ENCODE peak calls at places on chromosome 5, in nine cellular contexts. P is NCI-H1694 treated with DMSO at 0.1 percent for 48 hours, W is Caki2, J is iris pigment epithelial cell, Z is ELF-1, D is GM03348, M is aorta, U is fibroblast of the conjunctiva, H is H9. V is an unnamed sample.

GRCh38 chr5:135223404-135223803 is 175.6 kb downstream of the MACROH2A1 start:
- DNase-seq in P (no peak), W (no peak), J (no peak), Z (peak; percentile 50), D (no peak), M (peak; percentile 12), U (no peak), H (no peak), V (no peak)

GRCh38 chr5:169650701-169651331 is 13.7 kb downstream of the DOCK2 start:
- DNase-seq in P (no peak), W (no peak), J (peak; percentile 92), Z (no peak), D (peak; percentile 58), M (no peak), U (no peak), H (no peak), V (no peak)

GRCh38 chr5:121350493-121350892 is 501.2 kb upstream of the FTMT start:
- DNase-seq in P (no peak), W (no peak), J (peak; percentile 35), Z (no peak), D (no peak), M (no peak), U (peak; percentile 12), H (no peak), V (no peak)

GRCh38 chr5:16742938-16743337 is 126.1 kb upstream of the RETREG1 start:
- DNase-seq in P (no peak), W (no peak), J (peak; percentile 25), Z (no peak), D (no peak), M (no peak), U (no peak), H (no peak), V (no peak)

GRCh38 chr5:138503487-138504270 is 38.4 kb downstream of the EGR1 start:
- DNase-seq in P (peak; percentile 62), W (peak; percentile 44), J (peak; percentile 64), Z (peak; percentile 63), D (peak; percentile 78), M (no peak), U (peak; percentile 57), H (peak; percentile 63), V (peak; percentile 35)

GRCh38 chr5:60842859-60843692 is 993 bp downstream of the ELOVL7 start:
- DNase-seq in P (no peak), W (peak; percentile 22), J (peak; percentile 13), Z (peak; percentile 51), D (peak; percentile 23), M (no peak), U (no peak), H (peak; percentile 47), V (no peak)

GRCh38 chr5:75049581-75050274 is 2.6 kb downstream of the GCNT4 start:
- DNase-seq in P (peak; percentile 33), W (peak; percentile 59), J (peak; percentile 64), Z (peak; percentile 74), D (peak; percentile 65), M (no peak), U (no peak), H (peak; percentile 85), V (peak; percentile 68)

GRCh38 chr5:8756498-8757084 is 789.3 kb downstream of the SEMA5A start:
- DNase-seq in P (peak; percentile 15), W (peak; percentile 34), J (peak; percentile 53), Z (peak; percentile 5), D (peak; percentile 46), M (no peak), U (peak; percentile 26), H (peak; percentile 36), V (no peak)

GRCh38 chr5:60929024-60929423 is 15.8 kb downstream of the ERCC8 start:
- DNase-seq in P (peak; percentile 3), W (no peak), J (peak; percentile 13), Z (no peak), D (no peak), M (no peak), U (no peak), H (no peak), V (no peak)

GRCh38 chr5:88556415-88556814 is 287.8 kb upstream of the TMEM161B start:
- DNase-seq in P (no peak), W (no peak), J (no peak), Z (no peak), D (no peak), M (no peak), U (no peak), H (peak; percentile 37), V (no peak)

V was measured in T-helper 1 cell.